ENCODE peak calls at places on chromosome 16, in ten cellular contexts. X is SK-N-SH, R is right lobe of liver, U is SK-N-MC, B is uterus, G is fibroblast of lung, H is upper lobe of right lung, N is stomach, Q is keratinocyte, C is heart right ventricle. J is an unnamed sample.

GRCh38 chr16:5918553-5919127 is 821.0 kb upstream of the EEF2KMT start:
- DNase-seq in X (no peak), R (no peak), U (no peak), B (no peak), G (no peak), H (no peak), N (no peak), Q (no peak), C (no peak), J (no peak)

GRCh38 chr16:12124742-12125141 is 148.2 kb downstream of the SNX29 start:
- DNase-seq in X (no peak), R (no peak), U (no peak), B (no peak), G (no peak), H (no peak), N (no peak), Q (no peak), C (no peak), J (no peak)

GRCh38 chr16:12271006-12271405 is 294.5 kb downstream of the SNX29 start:
- DNase-seq in X (no peak), R (no peak), U (no peak), B (no peak), G (peak; percentile 48), H (no peak), N (no peak), Q (no peak), C (no peak), J (no peak)

GRCh38 chr16:49277386-49277742 is 4.3 kb downstream of the CBLN1 start:
- DNase-seq in X (no peak), R (no peak), U (no peak), B (no peak), G (no peak), H (no peak), N (no peak), Q (no peak), C (no peak), J (no peak)

GRCh38 chr16:57260294-57260929 is 15.4 kb downstream of the ARL2BP start:
- DNase-seq in X (no peak), R (peak; percentile 42), U (no peak), B (no peak), G (peak; percentile 79), H (peak; percentile 53), N (peak; percentile 24), Q (no peak), C (no peak), J (peak; percentile 77)

GRCh38 chr16:13435415-13435814 is 484.5 kb upstream of the ERCC4 start:
- DNase-seq in X (no peak), R (no peak), U (no peak), B (no peak), G (no peak), H (no peak), N (no peak), Q (no peak), C (no peak), J (no peak)

GRCh38 chr16:74749291-74750055 is 25.1 kb downstream of the FA2H start:
- DNase-seq in X (no peak), R (peak; percentile 24), U (no peak), B (no peak), G (no peak), H (no peak), N (no peak), Q (no peak), C (no peak), J (no peak)

GRCh38 chr16:56382901-56383355 is 42.4 kb downstream of the AMFR start:
- DNase-seq in X (no peak), R (no peak), U (no peak), B (no peak), G (peak; percentile 83), H (no peak), N (no peak), Q (peak; percentile 77), C (no peak), J (no peak)

GRCh38 chr16:47858333-47859067 is 297.3 kb downstream of the ABCC12 start:
- DNase-seq in X (no peak), R (no peak), U (no peak), B (no peak), G (peak; percentile 8), H (no peak), N (no peak), Q (no peak), C (no peak), J (no peak)

GRCh38 chr16:57999366-57999970 is 1.0 kb downstream of the ZNF319 start:
- DNase-seq in X (peak; percentile 52), R (no peak), U (no peak), B (no peak), G (peak; percentile 40), H (no peak), N (no peak), Q (no peak), C (no peak), J (no peak)

GRCh38 chr16:22670551-22670970 is 143.4 kb upstream of the HS3ST2 start:
- DNase-seq in X (peak; percentile 64), R (no peak), U (no peak), B (no peak), G (no peak), H (no peak), N (no peak), Q (no peak), C (no peak), J (peak; percentile 55)

GRCh38 chr16:1011316-1012082 is 29.9 kb downstream of the SOX8 start:
- DNase-seq in X (no peak), R (no peak), U (no peak), B (no peak), G (no peak), H (no peak), N (no peak), Q (no peak), C (no peak), J (no peak)

GRCh38 chr16:59108374-59108773 is 374.3 kb upstream of the GOT2 start:
- DNase-seq in X (no peak), R (no peak), U (no peak), B (no peak), G (no peak), H (no peak), N (no peak), Q (no peak), C (no peak), J (no peak)

GRCh38 chr16:31913668-31914067 is 40.1 kb downstream of the ZNF267 start:
- DNase-seq in X (no peak), R (no peak), U (no peak), B (no peak), G (no peak), H (no peak), N (no peak), Q (no peak), C (no peak), J (no peak)
- H3K9me3 ChIP-seq in X (peaks cover 62% of the 10 kb centered on the region), R (peaks cover 52% of the 10 kb centered on the region), U (peaks cover 47% of the 10 kb centered on the region), B (peaks cover 79% of the 10 kb centered on the region), G (peaks cover 7% of the 10 kb centered on the region), H (peaks cover 97% of the 10 kb centered on the region), N (peaks cover 99% of the 10 kb centered on the region), Q (peaks cover 51% of the 10 kb centered on the region), C (peaks cover 100% of the 10 kb centered on the region), J (peaks cover 33% of the 10 kb centered on the region)

GRCh38 chr16:2147981-2148671 is at the start of gene RAB26:
- DNase-seq in X (peak; percentile 91), R (peak; percentile 96), U (no peak), B (peak; percentile 66), G (peak; percentile 52), H (peak; percentile 93), N (peak; percentile 95), Q (no peak), C (peak; percentile 84), J (peak; percentile 81)
- H3K27ac ChIP-seq in X (peak within 1 kb of the TSS; percentile 80), R (peak within 1 kb of the TSS; percentile 71), U (no peak within 1 kb of the TSS), B (peak within 1 kb of the TSS; percentile 59), G (no peak within 1 kb of the TSS), H (peak within 1 kb of the TSS; percentile 9), N (peak within 1 kb of the TSS; percentile 87), Q (no peak within 1 kb of the TSS), C (peak within 1 kb of the TSS; percentile 91), J (no peak within 1 kb of the TSS)

GRCh38 chr16:35154627-35155026 is 1695.2 kb downstream of the TP53TG3F start:
- DNase-seq in X (no peak), R (no peak), U (no peak), B (no peak), G (no peak), H (no peak), N (no peak), Q (no peak), C (no peak), J (no peak)

GRCh38 chr16:35148748-35149147 is 1689.3 kb downstream of the TP53TG3F start:
- DNase-seq in X (no peak), R (no peak), U (no peak), B (no peak), G (no peak), H (no peak), N (no peak), Q (no peak), C (no peak), J (no peak)

GRCh38 chr16:35150805-35151312 is 1691.4 kb downstream of the TP53TG3F start:
- DNase-seq in X (no peak), R (no peak), U (no peak), B (no peak), G (no peak), H (no peak), N (no peak), Q (no peak), C (no peak), J (no peak)

GRCh38 chr16:35149550-35149949 is 1690.1 kb downstream of the TP53TG3F start:
- DNase-seq in X (no peak), R (no peak), U (no peak), B (no peak), G (no peak), H (no peak), N (no peak), Q (no peak), C (no peak), J (no peak)

GRCh38 chr16:35152067-35152627 is 1692.7 kb downstream of the TP53TG3F start:
- DNase-seq in X (no peak), R (no peak), U (no peak), B (no peak), G (no peak), H (no peak), N (no peak), Q (no peak), C (no peak), J (no peak)
- H3K9me3 ChIP-seq in X (no peaks in the 10 kb centered on the region), R (no peaks in the 10 kb centered on the region), U (no peaks in the 10 kb centered on the region), B (no peaks in the 10 kb centered on the region), G (no peaks in the 10 kb centered on the region), H (no peaks in the 10 kb centered on the region), N (peaks cover 86% of the 10 kb centered on the region), Q (no peaks in the 10 kb centered on the region), C (peaks cover 6% of the 10 kb centered on the region), J (no peaks in the 10 kb centered on the region)

GRCh38 chr16:62253926-62254325 is 217.7 kb upstream of the CDH8 start:
- DNase-seq in X (no peak), R (no peak), U (no peak), B (no peak), G (no peak), H (no peak), N (no peak), Q (peak; percentile 76), C (no peak), J (no peak)
- H3K27ac ChIP-seq in X (peak overlapping the region; percentile 87), R (no peak overlapping the region), U (no peak overlapping the region), B (no peak overlapping the region), G (no peak overlapping the region), H (no peak overlapping the region), N (no peak overlapping the region), Q (peak overlapping the region; percentile 50), C (no peak overlapping the region), J (no peak overlapping the region)